ENCODE peak calls at places on chromosomes 13 and 19, in seven cellular contexts. One of them, this sample, is unnamed. For H3K4me1 and H3K9me3, the result is how much of the 10 kb centered on the place peaks cover.

GRCh38 chr13:59531571-59532091 is 632.1 kb downstream of the DIAPH3 start:
- DNase-seq in stomach: peak
- DNase-seq in pancreas: peak
- DNase-seq in fibroblast of lung: peak
- DNase-seq in lung: peak
- DNase-seq in neuronal stem cell: no peak
- DNase-seq in CD4-positive, alpha-beta memory T cell: no peak
- DNase-seq in this sample: peak

GRCh38 chr19:7857727-7858701 is 16.2 kb downstream of the PRR36 start:
- DNase-seq in stomach: no peak
- DNase-seq in pancreas: peak
- DNase-seq in fibroblast of lung: no peak
- DNase-seq in lung: no peak
- DNase-seq in neuronal stem cell: peak
- DNase-seq in CD4-positive, alpha-beta memory T cell: no peak
- DNase-seq in this sample: no peak

GRCh38 chr19:46232029-46232428 is 2.5 kb downstream of the IGFL1 start:
- DNase-seq in stomach: peak
- DNase-seq in pancreas: no peak
- DNase-seq in fibroblast of lung: no peak
- DNase-seq in lung: peak
- DNase-seq in neuronal stem cell: no peak
- DNase-seq in CD4-positive, alpha-beta memory T cell: no peak
- DNase-seq in this sample: no peak

GRCh38 chr19:47228168-47228936 is 2.6 kb downstream of the BBC3 start:
- DNase-seq in stomach: peak
- DNase-seq in pancreas: no peak
- DNase-seq in fibroblast of lung: peak
- DNase-seq in lung: no peak
- DNase-seq in neuronal stem cell: no peak
- DNase-seq in CD4-positive, alpha-beta memory T cell: no peak
- DNase-seq in this sample: no peak

GRCh38 chr19:7348587-7349230 is at the start of gene ARHGEF18:
- DNase-seq in stomach: no peak
- DNase-seq in pancreas: peak
- DNase-seq in fibroblast of lung: no peak
- DNase-seq in lung: peak
- DNase-seq in neuronal stem cell: no peak
- DNase-seq in CD4-positive, alpha-beta memory T cell: peak
- DNase-seq in this sample: peak

GRCh38 chr19:45972081-45972943 is 1.4 kb downstream of the NOVA2 start:
- DNase-seq in stomach: no peak
- DNase-seq in pancreas: no peak
- DNase-seq in fibroblast of lung: no peak
- DNase-seq in lung: no peak
- DNase-seq in neuronal stem cell: no peak
- DNase-seq in CD4-positive, alpha-beta memory T cell: peak
- DNase-seq in this sample: peak

GRCh38 chr19:15108845-15109767 is 1.9 kb downstream of the SYDE1 start:
- DNase-seq in stomach: no peak
- DNase-seq in pancreas: no peak
- DNase-seq in fibroblast of lung: no peak
- DNase-seq in lung: no peak
- DNase-seq in neuronal stem cell: no peak
- DNase-seq in CD4-positive, alpha-beta memory T cell: no peak
- DNase-seq in this sample: no peak

GRCh38 chr13:42333613-42334328 is 61.8 kb downstream of the AKAP11 start:
- DNase-seq in stomach: no peak
- DNase-seq in pancreas: no peak
- DNase-seq in fibroblast of lung: peak
- DNase-seq in lung: no peak
- DNase-seq in neuronal stem cell: peak
- DNase-seq in CD4-positive, alpha-beta memory T cell: peak
- DNase-seq in this sample: peak

GRCh38 chr19:38730731-38731589 is 13.3 kb downstream of the CAPN12 start:
- DNase-seq in stomach: no peak
- DNase-seq in pancreas: peak
- DNase-seq in fibroblast of lung: no peak
- DNase-seq in lung: no peak
- DNase-seq in neuronal stem cell: no peak
- DNase-seq in CD4-positive, alpha-beta memory T cell: no peak
- DNase-seq in this sample: peak

GRCh38 chr19:19711306-19711933 is 21.5 kb downstream of the ZNF14 start:
- DNase-seq in stomach: no peak
- DNase-seq in pancreas: no peak
- DNase-seq in fibroblast of lung: no peak
- DNase-seq in lung: no peak
- DNase-seq in neuronal stem cell: no peak
- DNase-seq in CD4-positive, alpha-beta memory T cell: no peak
- DNase-seq in this sample: no peak

GRCh38 chr19:33794578-33795369 is 1.9 kb upstream of the KCTD15 start:
- DNase-seq in stomach: no peak
- DNase-seq in pancreas: no peak
- DNase-seq in fibroblast of lung: no peak
- DNase-seq in lung: no peak
- DNase-seq in neuronal stem cell: peak
- DNase-seq in CD4-positive, alpha-beta memory T cell: no peak
- DNase-seq in this sample: peak

GRCh38 chr19:57406516-57407123 is 4.3 kb upstream of the ZNF17 start:
- DNase-seq in stomach: peak
- DNase-seq in pancreas: peak
- DNase-seq in fibroblast of lung: peak
- DNase-seq in lung: peak
- DNase-seq in neuronal stem cell: peak
- DNase-seq in CD4-positive, alpha-beta memory T cell: peak
- DNase-seq in this sample: peak

GRCh38 chr13:110989331-110989730 is 74.5 kb upstream of the ANKRD10 start:
- DNase-seq in stomach: no peak
- DNase-seq in pancreas: no peak
- DNase-seq in fibroblast of lung: peak
- DNase-seq in lung: no peak
- DNase-seq in neuronal stem cell: no peak
- DNase-seq in CD4-positive, alpha-beta memory T cell: no peak
- DNase-seq in this sample: no peak

GRCh38 chr13:29471551-29471950 is 123.9 kb downstream of the SLC7A1 start:
- DNase-seq in stomach: no peak
- DNase-seq in pancreas: no peak
- DNase-seq in fibroblast of lung: no peak
- DNase-seq in lung: no peak
- DNase-seq in neuronal stem cell: no peak
- DNase-seq in CD4-positive, alpha-beta memory T cell: no peak
- DNase-seq in this sample: no peak

GRCh38 chr19:40416918-40417713 is 3.9 kb upstream of the PRX start:
- DNase-seq in stomach: peak
- DNase-seq in pancreas: no peak
- DNase-seq in fibroblast of lung: no peak
- DNase-seq in lung: no peak
- DNase-seq in neuronal stem cell: no peak
- DNase-seq in CD4-positive, alpha-beta memory T cell: no peak
- DNase-seq in this sample: peak

GRCh38 chr19:16591803-16592556 is 19.8 kb upstream of the SLC35E1 start:
- DNase-seq in stomach: no peak
- DNase-seq in pancreas: no peak
- DNase-seq in fibroblast of lung: no peak
- DNase-seq in lung: no peak
- DNase-seq in neuronal stem cell: no peak
- DNase-seq in CD4-positive, alpha-beta memory T cell: no peak
- DNase-seq in this sample: no peak

GRCh38 chr19:6803036-6803404 is 30.5 kb downstream of the VAV1 start:
- DNase-seq in stomach: no peak
- DNase-seq in pancreas: no peak
- DNase-seq in fibroblast of lung: no peak
- DNase-seq in lung: no peak
- DNase-seq in neuronal stem cell: no peak
- DNase-seq in CD4-positive, alpha-beta memory T cell: no peak
- DNase-seq in this sample: no peak

GRCh38 chr19:30959011-30959410 is 390.2 kb downstream of the TSHZ3 start:
- DNase-seq in stomach: no peak
- DNase-seq in pancreas: no peak
- DNase-seq in fibroblast of lung: no peak
- DNase-seq in lung: no peak
- DNase-seq in neuronal stem cell: no peak
- DNase-seq in CD4-positive, alpha-beta memory T cell: no peak
- DNase-seq in this sample: no peak

GRCh38 chr13:23427342-23428182 is 5.9 kb downstream of the SACS start:
- DNase-seq in stomach: peak
- DNase-seq in pancreas: no peak
- DNase-seq in fibroblast of lung: peak
- DNase-seq in lung: no peak
- DNase-seq in neuronal stem cell: no peak
- DNase-seq in CD4-positive, alpha-beta memory T cell: no peak
- DNase-seq in this sample: peak

GRCh38 chr19:18023596-18024212 is 15.7 kb downstream of the ARRDC2 start:
- DNase-seq in stomach: peak
- DNase-seq in pancreas: no peak
- DNase-seq in fibroblast of lung: no peak
- DNase-seq in lung: no peak
- DNase-seq in neuronal stem cell: no peak
- DNase-seq in CD4-positive, alpha-beta memory T cell: peak
- DNase-seq in this sample: peak

GRCh38 chr19:2850256-2850925 is 9.1 kb downstream of the ZNF555 start:
- DNase-seq in stomach: no peak
- DNase-seq in pancreas: no peak
- DNase-seq in fibroblast of lung: no peak
- DNase-seq in lung: no peak
- DNase-seq in neuronal stem cell: no peak
- DNase-seq in CD4-positive, alpha-beta memory T cell: no peak
- DNase-seq in this sample: no peak

GRCh38 chr13:32409561-32410440 is 18.1 kb downstream of the N4BP2L1 start:
- DNase-seq in stomach: no peak
- DNase-seq in pancreas: no peak
- DNase-seq in fibroblast of lung: peak
- DNase-seq in lung: no peak
- DNase-seq in neuronal stem cell: no peak
- DNase-seq in CD4-positive, alpha-beta memory T cell: no peak
- DNase-seq in this sample: peak

GRCh38 chr13:99979453-99980200 is 2.0 kb upstream of the ZIC2 start:
- DNase-seq in stomach: peak
- DNase-seq in pancreas: peak
- DNase-seq in fibroblast of lung: no peak
- DNase-seq in lung: no peak
- DNase-seq in neuronal stem cell: no peak
- DNase-seq in CD4-positive, alpha-beta memory T cell: no peak
- DNase-seq in this sample: no peak

GRCh38 chr13:95643471-95643813 is 1.1 kb downstream of the DZIP1 start:
- DNase-seq in stomach: no peak
- DNase-seq in pancreas: no peak
- DNase-seq in fibroblast of lung: peak
- DNase-seq in lung: no peak
- DNase-seq in neuronal stem cell: peak
- DNase-seq in CD4-positive, alpha-beta memory T cell: no peak
- DNase-seq in this sample: no peak
- H3K4me3 ChIP-seq in stomach: peak
- H3K4me3 ChIP-seq in pancreas: peak
- H3K4me3 ChIP-seq in fibroblast of lung: peak
- H3K4me3 ChIP-seq in lung: peak
- H3K4me3 ChIP-seq in neuronal stem cell: peak
- H3K4me3 ChIP-seq in CD4-positive, alpha-beta memory T cell: no peak
- H3K4me3 ChIP-seq in this sample: peak

DNA sequence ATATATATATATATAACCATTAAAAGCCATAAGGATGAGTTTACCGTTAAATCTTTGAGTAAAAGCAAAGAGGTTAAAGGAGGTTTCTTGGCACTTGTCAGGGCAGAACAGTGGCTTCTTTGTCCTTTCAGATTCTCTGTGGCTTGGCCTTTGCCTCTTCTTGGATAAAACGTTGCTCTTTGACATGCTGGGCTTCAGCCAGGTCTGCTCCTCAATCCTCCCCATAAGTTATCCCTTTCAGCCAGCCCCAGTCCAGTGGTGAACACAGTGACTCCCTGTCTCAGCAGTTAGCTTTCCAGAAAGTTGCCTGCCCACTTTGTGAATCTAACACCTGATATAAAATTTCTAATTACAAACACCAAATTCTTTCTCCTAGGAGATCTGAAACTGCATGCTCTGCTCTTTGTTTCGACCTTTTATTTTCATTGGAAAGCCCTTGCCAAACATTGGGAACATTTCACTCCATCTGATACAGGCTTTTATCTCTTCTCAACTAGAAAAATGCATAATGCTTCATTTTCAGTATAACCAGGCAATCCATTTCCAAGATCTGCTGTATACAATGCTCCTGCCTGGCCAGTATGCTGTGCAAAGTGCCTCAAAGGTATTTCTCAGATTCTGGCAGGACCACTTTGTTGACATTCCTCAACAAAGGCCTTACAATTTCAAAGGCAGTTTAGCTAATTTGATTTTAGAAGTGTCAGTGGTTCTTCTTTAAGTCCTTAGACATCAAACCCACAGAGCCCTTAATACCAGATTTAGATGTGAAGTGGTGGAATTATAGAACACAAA is 16.2 kb upstream of the MED4 start:
- DNase-seq in stomach: no peak
- DNase-seq in pancreas: no peak
- DNase-seq in fibroblast of lung: peak
- DNase-seq in lung: no peak
- DNase-seq in neuronal stem cell: no peak
- DNase-seq in CD4-positive, alpha-beta memory T cell: no peak
- DNase-seq in this sample: peak
- H3K4me1 ChIP-seq in stomach: under half
- H3K4me1 ChIP-seq in pancreas: under half
- H3K4me1 ChIP-seq in fibroblast of lung: under half
- H3K4me1 ChIP-seq in lung: under half
- H3K4me1 ChIP-seq in neuronal stem cell: under half
- H3K4me1 ChIP-seq in CD4-positive, alpha-beta memory T cell: under half
- H3K4me1 ChIP-seq in this sample: under half

GRCh38 chr19:11652056-11652455 is 54.8 kb downstream of the ZNF627 start:
- DNase-seq in stomach: no peak
- DNase-seq in pancreas: no peak
- DNase-seq in fibroblast of lung: no peak
- DNase-seq in lung: no peak
- DNase-seq in neuronal stem cell: no peak
- DNase-seq in CD4-positive, alpha-beta memory T cell: no peak
- DNase-seq in this sample: no peak
- H3K9me3 ChIP-seq in stomach: under half
- H3K9me3 ChIP-seq in pancreas: under half
- H3K9me3 ChIP-seq in fibroblast of lung: under half
- H3K9me3 ChIP-seq in lung: under half
- H3K9me3 ChIP-seq in neuronal stem cell: half or more
- H3K9me3 ChIP-seq in CD4-positive, alpha-beta memory T cell: under half
- H3K9me3 ChIP-seq in this sample: under half

DNA sequence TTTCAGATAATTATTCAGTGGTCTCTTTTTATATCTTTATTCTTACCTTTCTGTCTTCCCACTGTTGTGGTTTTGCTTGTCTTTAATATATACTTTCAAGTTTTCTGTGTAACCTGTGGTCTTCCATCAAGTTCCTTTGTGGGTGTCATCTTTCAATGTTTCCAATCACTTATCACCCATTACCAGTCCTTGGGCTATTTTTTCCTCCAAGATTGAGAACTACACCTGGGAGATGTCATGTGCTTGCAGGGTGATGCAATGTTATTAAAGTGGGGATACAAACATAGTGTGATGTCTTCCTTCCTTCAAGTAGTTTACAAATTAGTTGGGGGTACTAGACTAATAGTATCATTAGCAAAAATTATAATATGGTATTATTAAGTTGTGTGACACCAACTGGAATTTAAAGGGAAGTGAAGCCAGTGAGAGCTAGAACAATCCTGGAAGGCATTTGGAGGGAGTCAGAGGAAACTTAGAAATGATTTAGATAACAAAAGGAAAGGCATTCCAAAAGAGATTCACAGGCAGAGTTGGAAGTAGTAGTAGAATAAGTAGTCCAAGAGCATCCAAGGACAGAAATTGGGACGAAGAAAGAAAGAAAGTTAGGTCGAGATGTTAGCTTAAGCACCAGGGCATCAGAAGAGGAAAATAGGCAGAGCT is 3.4 kb downstream of the FNDC3A start:
- DNase-seq in stomach: no peak
- DNase-seq in pancreas: no peak
- DNase-seq in fibroblast of lung: no peak
- DNase-seq in lung: no peak
- DNase-seq in neuronal stem cell: no peak
- DNase-seq in CD4-positive, alpha-beta memory T cell: no peak
- DNase-seq in this sample: no peak
- H3K4me3 ChIP-seq in stomach: no peak
- H3K4me3 ChIP-seq in pancreas: peak
- H3K4me3 ChIP-seq in fibroblast of lung: no peak
- H3K4me3 ChIP-seq in lung: no peak
- H3K4me3 ChIP-seq in neuronal stem cell: no peak
- H3K4me3 ChIP-seq in CD4-positive, alpha-beta memory T cell: no peak
- H3K4me3 ChIP-seq in this sample: no peak

This sample was measured in right cardiac atrium.